ENCODE peak calls at places on chromosomes 2 and 18, in ten cellular contexts. K is GM13976; I is ACHN; T is GM04504; V is stimulated activated naive B cell treated with anti-CD40 and anti-IgM and Interleukin-4, amounts not matched to agents 10 μg/mL and 1 μg/mL and 100 μg/mL, for 72 hours; Y is activated T-cell treated with anti-CD3 and anti-CD28 coated beads, Interleukin-2, amount 50 U/mL, for 72 hours; J is NCI-H1105; C is T-helper 9 cell; H is A172; X is GM12891. E is an unnamed sample.

GRCh38 chr2:238106339-238106697 is 6.2 kb downstream of the ESPNL start:
- DNase-seq in X (no peak), C (no peak), Y (no peak), V (no peak), T (no peak), J (no peak), I (no peak), K (no peak), H (no peak), E (no peak)

GRCh38 chr18:986071-986470 is 81.4 kb downstream of the ADCYAP1 start:
- DNase-seq in K (no peak), T (no peak), I (no peak), Y (no peak), H (no peak), C (no peak), J (no peak), V (no peak), X (no peak), E (no peak)

GRCh38 chr2:48527211-48527880 is 2.6 kb upstream of the STON1 start:
- DNase-seq in C (no peak), K (no peak), T (no peak), Y (no peak), X (no peak), H (no peak), I (no peak), J (no peak), V (no peak), E (no peak)

GRCh38 chr18:38940475-38940862 is 1374.9 kb upstream of the CELF4 start:
- DNase-seq in X (no peak), V (no peak), H (no peak), C (no peak), Y (no peak), I (no peak), J (no peak), T (no peak), K (no peak), E (no peak)

GRCh38 chr2:207352978-207353377 is 176.8 kb upstream of the CREB1 start:
- DNase-seq in I (no peak), X (no peak), T (no peak), H (peak; percentile 33), Y (peak; percentile 27), C (no peak), V (no peak), K (no peak), J (no peak), E (no peak)

GRCh38 chr2:128073278-128073677 is 17.7 kb upstream of the UGGT1 start:
- DNase-seq in T (no peak), Y (no peak), V (no peak), K (no peak), X (no peak), C (no peak), H (no peak), I (no peak), J (no peak), E (no peak)

GRCh38 chr2:28546242-28546641 is 50.4 kb downstream of the PLB1 start:
- DNase-seq in V (no peak), C (no peak), K (no peak), I (no peak), X (no peak), Y (no peak), H (no peak), J (no peak), T (no peak), E (no peak)

GRCh38 chr2:14881663-14882327 is 249.3 kb downstream of the LRATD1 start:
- DNase-seq in C (no peak), J (no peak), Y (no peak), I (no peak), H (no peak), X (no peak), K (no peak), V (no peak), T (no peak), E (no peak)

GRCh38 chr2:31428001-31428418 is 13.5 kb upstream of the XDH start:
- DNase-seq in H (peak; percentile 23), T (no peak), C (no peak), K (no peak), I (peak; percentile 37), J (no peak), V (no peak), Y (peak; percentile 3), X (no peak), E (no peak)

GRCh38 chr18:79684283-79684631 is 4.7 kb downstream of the CTDP1 start:
- DNase-seq in J (no peak), K (peak; percentile 46), I (no peak), Y (no peak), T (no peak), X (no peak), V (no peak), H (no peak), C (no peak), E (no peak)

GRCh38 chr2:233064526-233065199 is 4.5 kb downstream of the INPP5D start:
- DNase-seq in J (no peak), V (no peak), I (no peak), H (no peak), T (no peak), C (no peak), Y (no peak), K (no peak), X (no peak), E (no peak)

GRCh38 chr2:37827455-37827854 is 97.6 kb upstream of the RMDN2 start:
- DNase-seq in I (no peak), Y (no peak), H (no peak), J (no peak), T (no peak), V (no peak), C (no peak), X (no peak), K (no peak), E (no peak)

GRCh38 chr2:218889937-218890336 is 9.3 kb downstream of the WNT10A start:
- DNase-seq in I (no peak), J (no peak), V (no peak), H (no peak), C (no peak), X (no peak), Y (no peak), T (no peak), K (no peak), E (no peak)

GRCh38 chr2:64659252-64659651 is 5.5 kb upstream of the SERTAD2 start:
- DNase-seq in I (no peak), X (no peak), K (no peak), T (no peak), Y (no peak), V (no peak), C (no peak), J (no peak), H (no peak), E (no peak)

GRCh38 chr2:63049291-63050185 is 1.1 kb upstream of the OTX1 start:
- DNase-seq in X (no peak), Y (peak; percentile 17), C (no peak), T (no peak), K (peak; percentile 39), J (no peak), I (peak; percentile 21), H (peak; percentile 32), V (no peak), E (no peak)

GRCh38 chr2:42881732-42882131 is 89.3 kb upstream of the HAAO start:
- DNase-seq in I (no peak), X (no peak), K (no peak), J (no peak), T (no peak), Y (no peak), V (no peak), C (no peak), H (peak; percentile 23), E (no peak)

GRCh38 chr2:101371635-101372034 is 15.7 kb downstream of the CREG2 start:
- DNase-seq in I (no peak), J (no peak), Y (no peak), H (peak; percentile 41), V (no peak), K (no peak), X (no peak), C (no peak), T (no peak), E (no peak)

GRCh38 chr2:149908731-149909690 is 321.4 kb upstream of the MMADHC start:
- DNase-seq in T (no peak), J (peak; percentile 11), K (no peak), C (no peak), I (no peak), V (no peak), X (no peak), H (peak; percentile 51), Y (no peak), E (no peak)

GRCh38 chr2:223993634-223994232 is 36.5 kb downstream of the MRPL44 start:
- DNase-seq in Y (peak; percentile 73), C (peak; percentile 38), H (peak; percentile 74), K (peak; percentile 71), X (peak; percentile 45), J (peak; percentile 58), V (peak; percentile 29), T (peak; percentile 59), I (peak; percentile 78), E (peak; percentile 42)

GRCh38 chr2:186919272-186919671 is 70.3 kb upstream of the ZSWIM2 start:
- DNase-seq in K (no peak), I (peak; percentile 19), J (no peak), H (peak; percentile 22), V (no peak), C (no peak), X (no peak), Y (no peak), T (peak; percentile 38), E (no peak)

GRCh38 chr18:9779630-9780029 is 71.5 kb downstream of the RAB31 start:
- DNase-seq in T (no peak), J (no peak), Y (no peak), I (no peak), X (no peak), K (no peak), C (no peak), V (no peak), H (no peak), E (no peak)

GRCh38 chr2:172231508-172231907 is 128.8 kb upstream of the DLX2 start:
- DNase-seq in K (no peak), T (no peak), Y (no peak), I (no peak), J (no peak), X (no peak), H (no peak), C (no peak), V (no peak), E (no peak)

GRCh38 chr2:31535753-31536152 is 45.0 kb downstream of the SRD5A2 start:
- DNase-seq in C (no peak), H (no peak), J (no peak), X (no peak), I (peak; percentile 3), V (no peak), Y (no peak), K (no peak), T (no peak), E (no peak)

E was measured in GM12864.